ENCODE peak calls at places on chromosomes 12 and 14, in ten cellular contexts. W is activated B cell treated with CpG ODN at 0.5 μM for 24 hours; O is ecto neural progenitor cell; M is stimulated activated CD4-positive, alpha-beta T cell treated with anti-CD3 and anti-CD28 coated beads, Interleukin-1b, Interleukin-23, amount 100 ng/mL, for 1 hour; V is NCI-H2171 treated with DMSO at 0.1 percent for 48 hours; B is NCI-H1092 treated with DMSO at 0.1 percent for 48 hours; S is neuronal stem cell; C is astrocyte of the spinal cord; Q is NCI-H345; U is D721Med. I is an unnamed sample.

GRCh38 chr12:54935235-54935951 is 49.2 kb downstream of the TESPA1 start:
- DNase-seq in O (no peak), W (no peak), U (no peak), S (no peak), B (peak; percentile 29), M (no peak), Q (peak; percentile 4), V (no peak), C (peak; percentile 91), I (no peak)

GRCh38 chr12:3313655-3314305 is 177.2 kb upstream of the PRMT8 start:
- DNase-seq in C (no peak), O (peak; percentile 78), M (no peak), S (peak; percentile 23), B (peak; percentile 64), V (peak; percentile 49), W (no peak), Q (peak; percentile 55), U (no peak), I (no peak)

GRCh38 chr14:69475194-69475818 is 9.2 kb upstream of the PLEKHD1 start:
- DNase-seq in W (no peak), V (peak; percentile 66), C (peak; percentile 10), U (no peak), M (no peak), B (peak; percentile 51), S (no peak), Q (peak; percentile 52), O (no peak), I (no peak)

GRCh38 chr12:132167610-132168310 is 23.5 kb downstream of the NOC4L start:
- DNase-seq in S (no peak), B (no peak), Q (no peak), C (no peak), U (no peak), W (no peak), M (no peak), V (no peak), O (no peak), I (no peak)

GRCh38 chr12:116508145-116509121 is 50.7 kb upstream of the MAP1LC3B2 start:
- DNase-seq in S (peak; percentile 48), U (no peak), M (no peak), B (no peak), Q (no peak), V (peak; percentile 31), W (peak; percentile 57), O (peak; percentile 82), C (no peak), I (no peak)

GRCh38 chr12:11773889-11774677 is 124.6 kb downstream of the ETV6 start:
- DNase-seq in M (no peak), B (no peak), O (no peak), W (no peak), U (no peak), C (no peak), S (no peak), Q (no peak), V (no peak), I (no peak)

GRCh38 chr14:103121161-103121845 is 2.0 kb upstream of the TNFAIP2 start:
- DNase-seq in W (no peak), V (no peak), B (peak; percentile 46), U (no peak), O (no peak), Q (peak; percentile 34), S (no peak), C (no peak), M (no peak), I (no peak)

GRCh38 chr14:73233564-73233963 is 3.7 kb upstream of the PAPLN start:
- DNase-seq in V (no peak), Q (no peak), M (no peak), B (no peak), S (no peak), C (no peak), O (peak; percentile 40), W (no peak), U (no peak), I (no peak)

GRCh38 chr14:92160619-92161018 is 38.9 kb downstream of the CPSF2 start:
- DNase-seq in S (no peak), C (peak; percentile 38), B (no peak), V (no peak), W (no peak), U (no peak), M (no peak), O (no peak), Q (no peak), I (no peak)

GRCh38 chr14:51093371-51094281 is 1.3 kb downstream of the TRIM9 start:
- DNase-seq in M (no peak), W (no peak), S (peak; percentile 36), V (peak; percentile 88), Q (peak; percentile 81), U (peak; percentile 25), O (peak; percentile 74), B (peak; percentile 83), C (peak; percentile 17), I (no peak)

GRCh38 chr14:79162833-79163232 is 992.7 kb downstream of the NRXN3 start:
- DNase-seq in V (no peak), B (no peak), Q (no peak), C (no peak), O (no peak), U (no peak), M (no peak), W (no peak), S (no peak), I (no peak)

GRCh38 chr12:68012712-68013111 is 23.5 kb downstream of the IFNG-AS1 start:
- DNase-seq in W (no peak), Q (peak; percentile 10), U (no peak), B (no peak), C (no peak), M (no peak), S (no peak), V (peak; percentile 71), O (no peak), I (no peak)

GRCh38 chr14:67517083-67517482 is 16.0 kb upstream of the PLEKHH1 start:
- DNase-seq in M (no peak), Q (peak; percentile 25), B (peak; percentile 47), C (peak; percentile 30), U (no peak), S (no peak), W (no peak), V (no peak), O (peak; percentile 63), I (no peak)

GRCh38 chr12:111287125-111287900 is 81.6 kb downstream of the PHETA1 start:
- DNase-seq in V (no peak), B (peak; percentile 29), O (no peak), S (no peak), M (no peak), Q (peak; percentile 12), U (no peak), C (no peak), W (no peak), I (no peak)

GRCh38 chr14:70808023-70808401 is 1.3 kb downstream of the MAP3K9 start:
- DNase-seq in C (no peak), W (peak; percentile 26), U (no peak), S (no peak), M (no peak), V (peak; percentile 56), Q (peak; percentile 42), O (no peak), B (no peak), I (no peak)

GRCh38 chr12:32120419-32120818 is 13.8 kb downstream of the BICD1 start:
- DNase-seq in W (no peak), M (no peak), O (no peak), B (no peak), U (no peak), S (no peak), V (no peak), C (no peak), Q (no peak), I (no peak)

GRCh38 chr12:53995311-53996187 is 4.4 kb upstream of the HOXC9 start:
- DNase-seq in O (no peak), B (peak; percentile 61), W (no peak), M (no peak), S (no peak), V (peak; percentile 54), Q (no peak), U (no peak), C (no peak), I (no peak)

GRCh38 chr12:118946256-118946655 is 35.1 kb upstream of the SRRM4 start:
- DNase-seq in M (no peak), U (no peak), Q (no peak), W (no peak), O (no peak), S (no peak), V (no peak), C (no peak), B (no peak), I (no peak)

GRCh38 chr12:131454418-131455217 is 256.3 kb upstream of the SFSWAP start:
- DNase-seq in V (peak; percentile 56), O (peak; percentile 90), W (no peak), B (peak; percentile 13), M (no peak), U (no peak), C (no peak), S (peak; percentile 48), Q (peak; percentile 0), I (no peak)

GRCh38 chr12:18135086-18135485 is 45.1 kb upstream of the RERGL start:
- DNase-seq in O (no peak), U (no peak), M (no peak), Q (no peak), C (no peak), W (no peak), V (no peak), S (no peak), B (no peak), I (no peak)

GRCh38 chr12:125186471-125187147 is 121.4 kb downstream of the AACS start:
- DNase-seq in S (no peak), U (no peak), Q (no peak), O (no peak), W (no peak), C (no peak), V (no peak), M (no peak), B (no peak), I (no peak)

GRCh38 chr12:44088647-44089046 is 252.8 kb downstream of the TMEM117 start:
- DNase-seq in V (no peak), C (no peak), S (no peak), W (no peak), Q (no peak), O (no peak), M (no peak), B (no peak), U (no peak), I (no peak)

GRCh38 chr12:113208041-113208934 is 13.0 kb upstream of the TPCN1 start:
- DNase-seq in C (peak; percentile 34), M (no peak), Q (no peak), S (no peak), B (no peak), W (peak; percentile 64), U (no peak), O (no peak), V (no peak), I (no peak)

GRCh38 chr12:104930388-104931326 is 27.4 kb downstream of the SLC41A2 start:
- DNase-seq in M (no peak), W (no peak), B (no peak), Q (no peak), U (no peak), S (no peak), C (no peak), V (no peak), O (no peak), I (no peak)

GRCh38 chr14:83425138-83425537 is 1891.5 kb upstream of the SEL1L start:
- DNase-seq in B (no peak), W (no peak), Q (no peak), U (no peak), S (no peak), C (peak; percentile 33), M (no peak), O (no peak), V (no peak), I (no peak)

GRCh38 chr14:37824936-37825698 is 229.7 kb downstream of the TTC6 start:
- DNase-seq in S (no peak), B (no peak), W (no peak), C (peak; percentile 61), Q (no peak), U (no peak), O (no peak), M (no peak), V (peak; percentile 19), I (peak; percentile 0)

GRCh38 chr14:61404637-61405036 is 83.3 kb downstream of the PRKCH start:
- DNase-seq in V (no peak), S (no peak), C (no peak), W (no peak), Q (no peak), U (no peak), O (no peak), M (no peak), B (no peak), I (no peak)

GRCh38 chr12:65822732-65823480 is 1.4 kb upstream of the HMGA2 start:
- DNase-seq in S (peak; percentile 64), V (no peak), Q (no peak), O (peak; percentile 90), B (no peak), U (no peak), C (peak; percentile 90), M (no peak), W (no peak), I (peak; percentile 98)

I was measured in GOT3.